ENCODE peak calls at places on chromosomes 13 and 19, in nine cellular contexts. One of them, this sample, is unnamed.

GRCh38 chr13:94860981-94861407 is 148.6 kb upstream of the SOX21 start:
- DNase-seq in NCI-H2107: no peak
- DNase-seq in A549: no peak
- DNase-seq in neural crest cell: no peak
- DNase-seq in HFFc6: peak
- DNase-seq in lung: no peak
- DNase-seq in T-helper 22 cell: no peak
- DNase-seq in right cardiac atrium: no peak
- DNase-seq in PC-3: peak
- DNase-seq in this sample: no peak

GRCh38 chr19:50896591-50897190 is 14.5 kb downstream of the KLK4 start:
- DNase-seq in NCI-H2107: peak
- DNase-seq in A549: peak
- DNase-seq in neural crest cell: no peak
- DNase-seq in HFFc6: peak
- DNase-seq in lung: no peak
- DNase-seq in T-helper 22 cell: no peak
- DNase-seq in right cardiac atrium: no peak
- DNase-seq in PC-3: peak
- DNase-seq in this sample: peak

GRCh38 chr13:29999492-30000372 is 149.3 kb upstream of the UBL3 start:
- DNase-seq in NCI-H2107: no peak
- DNase-seq in A549: no peak
- DNase-seq in neural crest cell: no peak
- DNase-seq in HFFc6: no peak
- DNase-seq in lung: no peak
- DNase-seq in T-helper 22 cell: no peak
- DNase-seq in right cardiac atrium: no peak
- DNase-seq in PC-3: no peak
- DNase-seq in this sample: no peak

GRCh38 chr13:102584423-102584822 is 12.4 kb upstream of the TPP2 start:
- DNase-seq in NCI-H2107: no peak
- DNase-seq in A549: no peak
- DNase-seq in neural crest cell: no peak
- DNase-seq in HFFc6: no peak
- DNase-seq in lung: no peak
- DNase-seq in T-helper 22 cell: no peak
- DNase-seq in right cardiac atrium: no peak
- DNase-seq in PC-3: no peak
- DNase-seq in this sample: no peak

GRCh38 chr19:2462635-2463421 is 6.1 kb upstream of the LMNB2 start:
- DNase-seq in NCI-H2107: peak
- DNase-seq in A549: peak
- DNase-seq in neural crest cell: peak
- DNase-seq in HFFc6: peak
- DNase-seq in lung: peak
- DNase-seq in T-helper 22 cell: no peak
- DNase-seq in right cardiac atrium: peak
- DNase-seq in PC-3: peak
- DNase-seq in this sample: no peak

GRCh38 chr13:98291658-98292057 is 114.6 kb upstream of the RNF113B start:
- DNase-seq in NCI-H2107: no peak
- DNase-seq in A549: no peak
- DNase-seq in neural crest cell: no peak
- DNase-seq in HFFc6: no peak
- DNase-seq in lung: no peak
- DNase-seq in T-helper 22 cell: no peak
- DNase-seq in right cardiac atrium: no peak
- DNase-seq in PC-3: no peak
- DNase-seq in this sample: no peak

GRCh38 chr13:59144700-59145099 is 1019.0 kb downstream of the DIAPH3 start:
- DNase-seq in NCI-H2107: no peak
- DNase-seq in A549: no peak
- DNase-seq in neural crest cell: no peak
- DNase-seq in HFFc6: no peak
- DNase-seq in lung: no peak
- DNase-seq in T-helper 22 cell: no peak
- DNase-seq in right cardiac atrium: no peak
- DNase-seq in PC-3: no peak
- DNase-seq in this sample: no peak

GRCh38 chr13:23558675-23559536 is 11.3 kb upstream of the TNFRSF19 start:
- DNase-seq in NCI-H2107: peak
- DNase-seq in A549: peak
- DNase-seq in neural crest cell: peak
- DNase-seq in HFFc6: peak
- DNase-seq in lung: peak
- DNase-seq in T-helper 22 cell: no peak
- DNase-seq in right cardiac atrium: peak
- DNase-seq in PC-3: peak
- DNase-seq in this sample: no peak

GRCh38 chr13:77846173-77846572 is 72.5 kb downstream of the EDNRB start:
- DNase-seq in NCI-H2107: no peak
- DNase-seq in A549: no peak
- DNase-seq in neural crest cell: no peak
- DNase-seq in HFFc6: no peak
- DNase-seq in lung: no peak
- DNase-seq in T-helper 22 cell: no peak
- DNase-seq in right cardiac atrium: no peak
- DNase-seq in PC-3: no peak
- DNase-seq in this sample: no peak

This sample was measured in LoVo.